ENCODE peak calls at places on chromosomes 5 and 9, in eight cellular contexts. P is cardiac fibroblast, C is GM04504, K is AG10803, O is BJ, M is neural progenitor cell, J is small intestine, U is tibial nerve. R is an unnamed sample.
A peak's percentile ranks its signal among the peaks of the same experiment; 100 is the strongest.

GRCh38 chr9:6239694-6240093 is 24.1 kb downstream of the IL33 start:
- DNase-seq in P (peak; percentile 37), C (no peak), K (no peak), O (no peak), M (no peak), J (no peak), U (no peak), R (no peak)

GRCh38 chr9:10729225-10729624 is 116.4 kb upstream of the PTPRD start:
- DNase-seq in P (no peak), C (no peak), K (no peak), O (no peak), M (no peak), J (no peak), U (no peak), R (no peak)

GRCh38 chr5:117084052-117084451 is 509.4 kb upstream of the SEMA6A start:
- DNase-seq in P (no peak), C (no peak), K (no peak), O (no peak), M (no peak), J (no peak), U (no peak), R (peak; percentile 7)

GRCh38 chr5:173891367-173891766 is 3.2 kb downstream of the CPEB4 start:
- DNase-seq in P (no peak), C (no peak), K (no peak), O (no peak), M (no peak), J (no peak), U (no peak), R (no peak)

GRCh38 chr9:130039504-130040147 is 3.4 kb downstream of the FNBP1 start:
- DNase-seq in P (no peak), C (no peak), K (no peak), O (no peak), M (peak; percentile 38), J (no peak), U (no peak), R (no peak)

GRCh38 chr5:172683696-172684464 is 42.8 kb downstream of the NEURL1B start:
- DNase-seq in P (no peak), C (no peak), K (no peak), O (no peak), M (peak; percentile 67), J (no peak), U (no peak), R (no peak)

GRCh38 chr9:34328983-34329832 is at the start of the genes KIF24 and NUDT2:
- DNase-seq in P (peak; percentile 100), C (peak; percentile 100), K (peak; percentile 100), O (peak; percentile 100), M (peak; percentile 100), J (peak; percentile 100), U (peak; percentile 94), R (peak; percentile 99)

GRCh38 chr5:71882826-71883744 is 164.0 kb downstream of the CARTPT start:
- DNase-seq in P (peak; percentile 51), C (no peak), K (peak; percentile 69), O (peak; percentile 53), M (no peak), J (no peak), U (no peak), R (no peak)

GRCh38 chr5:52788505-52788821 is 747 bp downstream of the ITGA1 start:
- DNase-seq in P (no peak), C (no peak), K (no peak), O (no peak), M (no peak), J (no peak), U (no peak), R (no peak)

GRCh38 chr9:132806723-132807421 is 71.2 kb downstream of the AK8 start:
- DNase-seq in P (no peak), C (no peak), K (peak; percentile 11), O (no peak), M (peak; percentile 55), J (no peak), U (no peak), R (no peak)

R was measured in HT-29.